ENCODE peak calls at places on chromosomes 11 and 22, in seven cellular contexts. C is NCI-H446 treated with DMSO at 0.1 percent for 48 hours; J is thoracic aorta; A is amygdala; S is activated CD8-positive, alpha-beta memory T cell treated with anti-CD3 and anti-CD28 coated beads, Interleukin-2, amount 50 U/mL, for 48 hours; L is coronary artery; Y is CD8-positive, alpha-beta memory T cell. D is an unnamed sample.
A peak's percentile ranks its signal among the peaks of the same experiment; 100 is the strongest.

GRCh38 chr11:5737091-5737490 is 843 bp downstream of the OR56B1 start:
- DNase-seq in C (no peak), J (no peak), A (no peak), S (no peak), L (no peak), Y (no peak), D (no peak)

GRCh38 chr11:6320411-6321207 is at the start of gene CAVIN3:
- DNase-seq in C (no peak), J (peak; percentile 57), A (no peak), S (peak; percentile 90), L (peak; percentile 94), Y (no peak), D (no peak)

GRCh38 chr11:42951266-42951665 is 360.5 kb upstream of the API5 start:
- DNase-seq in C (no peak), J (no peak), A (no peak), S (no peak), L (no peak), Y (no peak), D (no peak)

GRCh38 chr22:44325718-44326548 is 13.2 kb upstream of the SHISAL1 start:
- DNase-seq in C (no peak), J (no peak), A (no peak), S (no peak), L (no peak), Y (no peak), D (no peak)

GRCh38 chr11:117700551-117700950 is 96.5 kb downstream of the DSCAML1 start:
- DNase-seq in C (no peak), J (no peak), A (no peak), S (no peak), L (no peak), Y (no peak), D (no peak)

GRCh38 chr22:50247748-50248147 is 2.9 kb upstream of the TUBGCP6 start:
- DNase-seq in C (no peak), J (no peak), A (no peak), S (no peak), L (no peak), Y (no peak), D (no peak)

GRCh38 chr11:19437760-19438159 is 197.0 kb upstream of the E2F8 start:
- DNase-seq in C (no peak), J (no peak), A (no peak), S (no peak), L (no peak), Y (no peak), D (no peak)

GRCh38 chr11:117888140-117888561 is 11.7 kb upstream of the FXYD6 start:
- DNase-seq in C (no peak), J (no peak), A (no peak), S (peak; percentile 17), L (peak; percentile 45), Y (no peak), D (no peak)

GRCh38 chr11:9176136-9176535 is 84.7 kb upstream of the SCUBE2 start:
- DNase-seq in C (peak; percentile 2), J (no peak), A (no peak), S (no peak), L (no peak), Y (no peak), D (no peak)

GRCh38 chr11:118290923-118291322 is 13.6 kb upstream of the CD3E start:
- DNase-seq in C (no peak), J (no peak), A (no peak), S (no peak), L (no peak), Y (peak; percentile 46), D (no peak)

GRCh38 chr11:117179048-117179999 is 781 bp downstream of the SIDT2 start:
- DNase-seq in C (no peak), J (no peak), A (no peak), S (peak; percentile 78), L (peak; percentile 76), Y (peak; percentile 59), D (peak; percentile 44)

GRCh38 chr22:38759005-38759404 is 3.2 kb upstream of the SUN2 start:
- DNase-seq in C (no peak), J (no peak), A (no peak), S (no peak), L (no peak), Y (no peak), D (no peak)

GRCh38 chr11:94650756-94651155 is 83.6 kb downstream of the PIWIL4 start:
- DNase-seq in C (no peak), J (no peak), A (no peak), S (no peak), L (no peak), Y (no peak), D (no peak)

GRCh38 chr11:32162906-32163305 is 72.0 kb downstream of the RCN1 start:
- DNase-seq in C (no peak), J (no peak), A (no peak), S (no peak), L (no peak), Y (no peak), D (no peak)

GRCh38 chr11:124882339-124883071 is 15.2 kb downstream of the ROBO4 start:
- DNase-seq in C (no peak), J (no peak), A (no peak), S (peak; percentile 30), L (peak; percentile 73), Y (no peak), D (no peak)

GRCh38 chr11:27465629-27466028 is 7.0 kb downstream of the LGR4 start:
- DNase-seq in C (no peak), J (no peak), A (no peak), S (no peak), L (no peak), Y (no peak), D (no peak)

GRCh38 chr11:129999407-129999806 is 3.2 kb downstream of the PRDM10 start:
- DNase-seq in C (no peak), J (no peak), A (no peak), S (no peak), L (no peak), Y (no peak), D (no peak)

D was measured in frontal cortex.